ENCODE peak calls at places on chromosome 11, in eight cellular contexts. One of them, this sample, is unnamed.

GRCh38 chr11:2802389-2803185 is 83.0 kb downstream of the CDKN1C start:
- DNase-seq in endothelial cell of umbilical vein: no peak
- DNase-seq in uterus: peak; percentile 12
- DNase-seq in IMR-90: no peak
- DNase-seq in stomach: peak; percentile 22
- DNase-seq in A549: no peak
- DNase-seq in HCT116: no peak
- DNase-seq in Peyer's patch: peak; percentile 6
- DNase-seq in this sample: peak; percentile 49

GRCh38 chr11:119547511-119547910 is 124.5 kb upstream of the THY1 start:
- DNase-seq in endothelial cell of umbilical vein: no peak
- DNase-seq in uterus: no peak
- DNase-seq in IMR-90: no peak
- DNase-seq in stomach: no peak
- DNase-seq in A549: no peak
- DNase-seq in HCT116: no peak
- DNase-seq in Peyer's patch: no peak
- DNase-seq in this sample: no peak

GRCh38 chr11:106271126-106271525 is 193.7 kb downstream of the AASDHPPT start:
- DNase-seq in endothelial cell of umbilical vein: no peak
- DNase-seq in uterus: no peak
- DNase-seq in IMR-90: no peak
- DNase-seq in stomach: no peak
- DNase-seq in A549: no peak
- DNase-seq in HCT116: no peak
- DNase-seq in Peyer's patch: no peak
- DNase-seq in this sample: no peak

GRCh38 chr11:69487391-69487790 is 5.9 kb downstream of the LINC01488 start:
- DNase-seq in endothelial cell of umbilical vein: no peak
- DNase-seq in uterus: no peak
- DNase-seq in IMR-90: no peak
- DNase-seq in stomach: no peak
- DNase-seq in A549: no peak
- DNase-seq in HCT116: no peak
- DNase-seq in Peyer's patch: no peak
- DNase-seq in this sample: no peak

GRCh38 chr11:15650105-15650938 is 535.6 kb downstream of the INSC start:
- DNase-seq in endothelial cell of umbilical vein: peak; percentile 90
- DNase-seq in uterus: peak; percentile 86
- DNase-seq in IMR-90: peak; percentile 87
- DNase-seq in stomach: peak; percentile 93
- DNase-seq in A549: peak; percentile 79
- DNase-seq in HCT116: peak; percentile 70
- DNase-seq in Peyer's patch: peak; percentile 52
- DNase-seq in this sample: peak; percentile 87

GRCh38 chr11:62591448-62592215 is at the start of gene TUT1:
- DNase-seq in endothelial cell of umbilical vein: peak; percentile 99
- DNase-seq in uterus: peak; percentile 97
- DNase-seq in IMR-90: peak; percentile 99
- DNase-seq in stomach: peak; percentile 97
- DNase-seq in A549: peak; percentile 96
- DNase-seq in HCT116: peak; percentile 99
- DNase-seq in Peyer's patch: peak; percentile 96
- DNase-seq in this sample: peak; percentile 100

GRCh38 chr11:117439256-117439655 is 111.6 kb downstream of the CEP164 start:
- DNase-seq in endothelial cell of umbilical vein: no peak
- DNase-seq in uterus: no peak
- DNase-seq in IMR-90: no peak
- DNase-seq in stomach: no peak
- DNase-seq in A549: no peak
- DNase-seq in HCT116: no peak
- DNase-seq in Peyer's patch: no peak
- DNase-seq in this sample: peak; percentile 29

GRCh38 chr11:122108192-122108799 is 7.7 kb downstream of the BLID start:
- DNase-seq in endothelial cell of umbilical vein: peak; percentile 55
- DNase-seq in uterus: peak; percentile 36
- DNase-seq in IMR-90: peak; percentile 70
- DNase-seq in stomach: no peak
- DNase-seq in A549: no peak
- DNase-seq in HCT116: peak; percentile 57
- DNase-seq in Peyer's patch: no peak
- DNase-seq in this sample: peak; percentile 62

GRCh38 chr11:109853156-109853776 is 239.9 kb upstream of the ZC3H12C start:
- DNase-seq in endothelial cell of umbilical vein: peak; percentile 90
- DNase-seq in uterus: no peak
- DNase-seq in IMR-90: peak; percentile 87
- DNase-seq in stomach: no peak
- DNase-seq in A549: no peak
- DNase-seq in HCT116: peak; percentile 79
- DNase-seq in Peyer's patch: no peak
- DNase-seq in this sample: peak; percentile 66

GRCh38 chr11:83241291-83241946 is 44.7 kb downstream of the CCDC90B start:
- DNase-seq in endothelial cell of umbilical vein: peak; percentile 74
- DNase-seq in uterus: peak; percentile 44
- DNase-seq in IMR-90: peak; percentile 77
- DNase-seq in stomach: peak; percentile 74
- DNase-seq in A549: peak; percentile 64
- DNase-seq in HCT116: peak; percentile 69
- DNase-seq in Peyer's patch: no peak
- DNase-seq in this sample: peak; percentile 67

GRCh38 chr11:119964136-119965025 is 173.5 kb downstream of the TRIM29 start:
- DNase-seq in endothelial cell of umbilical vein: no peak
- DNase-seq in uterus: no peak
- DNase-seq in IMR-90: no peak
- DNase-seq in stomach: no peak
- DNase-seq in A549: no peak
- DNase-seq in HCT116: no peak
- DNase-seq in Peyer's patch: no peak
- DNase-seq in this sample: no peak

GRCh38 chr11:95849087-95849825 is 59.0 kb downstream of the CEP57 start:
- DNase-seq in endothelial cell of umbilical vein: peak; percentile 82
- DNase-seq in uterus: peak; percentile 34
- DNase-seq in IMR-90: peak; percentile 82
- DNase-seq in stomach: peak; percentile 41
- DNase-seq in A549: peak; percentile 8
- DNase-seq in HCT116: peak; percentile 32
- DNase-seq in Peyer's patch: no peak
- DNase-seq in this sample: peak; percentile 85

GRCh38 chr11:776459-777287 is 614 bp downstream of the GATD1 start:
- DNase-seq in endothelial cell of umbilical vein: peak; percentile 26
- DNase-seq in uterus: no peak
- DNase-seq in IMR-90: no peak
- DNase-seq in stomach: no peak
- DNase-seq in A549: peak; percentile 47
- DNase-seq in HCT116: no peak
- DNase-seq in Peyer's patch: no peak
- DNase-seq in this sample: peak; percentile 68
- TF ChIP-seq POLR2A in endothelial cell of umbilical vein: no peak
- TF ChIP-seq POLR2A in uterus: no peak
- TF ChIP-seq POLR2A in IMR-90: no peak
- TF ChIP-seq POLR2A in stomach: no peak
- TF ChIP-seq POLR2A in A549: no peak
- TF ChIP-seq POLR2A in HCT116: no peak
- TF ChIP-seq POLR2A in Peyer's patch: no peak
- TF ChIP-seq POLR2A in this sample: no peak

GRCh38 chr11:59206635-59207034 is 6.1 kb downstream of the MPEG1 start:
- DNase-seq in endothelial cell of umbilical vein: peak; percentile 41
- DNase-seq in uterus: no peak
- DNase-seq in IMR-90: peak; percentile 25
- DNase-seq in stomach: peak; percentile 55
- DNase-seq in A549: peak; percentile 48
- DNase-seq in HCT116: peak; percentile 21
- DNase-seq in Peyer's patch: no peak
- DNase-seq in this sample: peak; percentile 45
- TF ChIP-seq CTCF in endothelial cell of umbilical vein: peak; percentile 47
- TF ChIP-seq CTCF in uterus: peak; percentile 26
- TF ChIP-seq CTCF in IMR-90: peak; percentile 55
- TF ChIP-seq CTCF in stomach: peak; percentile 46
- TF ChIP-seq CTCF in A549: peak; percentile 37
- TF ChIP-seq CTCF in HCT116: peak; percentile 58
- TF ChIP-seq CTCF in Peyer's patch: peak; percentile 24
- TF ChIP-seq CTCF in this sample: peak; percentile 65

DNA sequence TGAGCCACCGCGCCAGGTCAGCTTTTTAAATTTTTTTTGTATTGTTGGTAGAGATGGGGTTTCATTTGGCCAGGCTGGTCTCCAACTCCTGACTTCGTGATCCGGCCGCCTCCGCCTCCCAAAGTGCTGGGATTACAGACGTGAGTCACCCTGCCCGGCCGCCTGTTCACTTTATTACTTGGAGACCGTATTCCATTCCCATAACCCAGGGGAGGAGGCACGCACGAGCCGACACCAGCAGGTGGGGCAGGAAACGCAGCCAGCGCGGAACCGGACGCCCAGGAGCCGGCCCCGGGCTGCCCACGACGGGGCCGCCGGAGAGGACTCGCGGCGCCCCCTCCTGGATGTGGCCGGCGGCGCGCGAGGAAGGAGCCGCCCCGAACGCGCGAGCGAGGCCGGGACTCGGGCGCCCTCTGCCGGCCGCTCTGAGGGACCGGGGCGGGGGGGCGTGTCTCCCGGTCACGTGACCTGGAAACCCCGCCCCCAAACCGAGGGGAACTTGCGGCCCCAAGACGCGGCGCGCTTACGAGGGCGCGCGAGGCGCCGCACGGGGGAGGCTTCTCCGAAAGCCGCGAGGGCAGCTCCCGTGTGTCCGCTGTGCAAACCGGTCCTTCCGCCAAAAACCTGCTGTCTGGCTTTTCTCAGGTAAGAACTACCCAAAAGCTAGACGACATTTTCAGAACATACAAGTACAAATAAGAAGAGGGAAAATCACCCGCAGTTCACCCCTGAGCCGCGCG is 11.6 kb upstream of the RNH1 start:
- DNase-seq in endothelial cell of umbilical vein: peak; percentile 97
- DNase-seq in uterus: peak; percentile 94
- DNase-seq in IMR-90: peak; percentile 89
- DNase-seq in stomach: peak; percentile 95
- DNase-seq in A549: peak; percentile 93
- DNase-seq in HCT116: peak; percentile 85
- DNase-seq in Peyer's patch: peak; percentile 77
- DNase-seq in this sample: peak; percentile 94
- TF ChIP-seq POLR2A in endothelial cell of umbilical vein: no peak
- TF ChIP-seq POLR2A in uterus: no peak
- TF ChIP-seq POLR2A in IMR-90: no peak
- TF ChIP-seq POLR2A in stomach: no peak
- TF ChIP-seq POLR2A in A549: peak; percentile 52
- TF ChIP-seq POLR2A in HCT116: no peak
- TF ChIP-seq POLR2A in Peyer's patch: no peak
- TF ChIP-seq POLR2A in this sample: peak; percentile 63

GRCh38 chr11:90639687-90640086 is 416.8 kb upstream of the CHORDC1 start:
- DNase-seq in endothelial cell of umbilical vein: peak; percentile 9
- DNase-seq in uterus: no peak
- DNase-seq in IMR-90: no peak
- DNase-seq in stomach: no peak
- DNase-seq in A549: no peak
- DNase-seq in HCT116: no peak
- DNase-seq in Peyer's patch: no peak
- DNase-seq in this sample: no peak
- TF ChIP-seq CTCF in endothelial cell of umbilical vein: no peak
- TF ChIP-seq CTCF in uterus: no peak
- TF ChIP-seq CTCF in IMR-90: no peak
- TF ChIP-seq CTCF in stomach: no peak
- TF ChIP-seq CTCF in A549: peak; percentile 24
- TF ChIP-seq CTCF in HCT116: no peak
- TF ChIP-seq CTCF in Peyer's patch: no peak
- TF ChIP-seq CTCF in this sample: peak; percentile 7

GRCh38 chr11:74550991-74551753 is 41.2 kb upstream of the POLD3 start:
- DNase-seq in endothelial cell of umbilical vein: peak; percentile 18
- DNase-seq in uterus: no peak
- DNase-seq in IMR-90: no peak
- DNase-seq in stomach: no peak
- DNase-seq in A549: no peak
- DNase-seq in HCT116: no peak
- DNase-seq in Peyer's patch: no peak
- DNase-seq in this sample: no peak
- TF ChIP-seq POLR2A in endothelial cell of umbilical vein: no peak
- TF ChIP-seq POLR2A in uterus: no peak
- TF ChIP-seq POLR2A in IMR-90: no peak
- TF ChIP-seq POLR2A in stomach: no peak
- TF ChIP-seq POLR2A in A549: no peak
- TF ChIP-seq POLR2A in HCT116: no peak
- TF ChIP-seq POLR2A in Peyer's patch: no peak
- TF ChIP-seq POLR2A in this sample: no peak

DNA sequence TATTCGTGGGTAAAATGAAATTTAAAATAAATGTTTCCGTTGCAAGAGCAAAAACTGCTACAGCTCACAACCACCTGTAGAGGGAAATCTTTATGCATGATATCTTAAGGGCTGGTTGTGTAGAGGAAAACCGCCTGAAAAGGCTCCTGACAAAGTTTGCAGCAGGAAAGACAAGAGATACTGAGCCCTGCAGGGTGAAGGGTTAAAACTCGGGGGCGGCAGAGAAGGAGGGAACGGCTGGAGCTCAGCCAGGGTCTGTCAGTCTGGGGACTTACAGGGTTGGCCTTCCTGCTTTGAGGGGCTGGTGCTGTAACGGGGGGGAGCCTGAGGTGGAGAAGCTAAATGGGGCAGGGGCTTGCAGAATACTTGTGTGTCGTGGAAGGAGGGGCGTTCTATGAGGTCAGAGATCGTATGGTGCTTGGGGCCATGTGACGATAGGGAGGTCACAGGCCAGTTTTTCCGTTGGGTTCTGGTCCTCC is 122.9 kb upstream of the HSD17B12 start:
- DNase-seq in endothelial cell of umbilical vein: no peak
- DNase-seq in uterus: no peak
- DNase-seq in IMR-90: no peak
- DNase-seq in stomach: no peak
- DNase-seq in A549: no peak
- DNase-seq in HCT116: no peak
- DNase-seq in Peyer's patch: no peak
- DNase-seq in this sample: no peak
- TF ChIP-seq CTCF in endothelial cell of umbilical vein: no peak
- TF ChIP-seq CTCF in uterus: peak; percentile 28
- TF ChIP-seq CTCF in IMR-90: peak; percentile 30
- TF ChIP-seq CTCF in stomach: peak; percentile 11
- TF ChIP-seq CTCF in A549: no peak
- TF ChIP-seq CTCF in HCT116: peak; percentile 21
- TF ChIP-seq CTCF in Peyer's patch: no peak
- TF ChIP-seq CTCF in this sample: no peak

DNA sequence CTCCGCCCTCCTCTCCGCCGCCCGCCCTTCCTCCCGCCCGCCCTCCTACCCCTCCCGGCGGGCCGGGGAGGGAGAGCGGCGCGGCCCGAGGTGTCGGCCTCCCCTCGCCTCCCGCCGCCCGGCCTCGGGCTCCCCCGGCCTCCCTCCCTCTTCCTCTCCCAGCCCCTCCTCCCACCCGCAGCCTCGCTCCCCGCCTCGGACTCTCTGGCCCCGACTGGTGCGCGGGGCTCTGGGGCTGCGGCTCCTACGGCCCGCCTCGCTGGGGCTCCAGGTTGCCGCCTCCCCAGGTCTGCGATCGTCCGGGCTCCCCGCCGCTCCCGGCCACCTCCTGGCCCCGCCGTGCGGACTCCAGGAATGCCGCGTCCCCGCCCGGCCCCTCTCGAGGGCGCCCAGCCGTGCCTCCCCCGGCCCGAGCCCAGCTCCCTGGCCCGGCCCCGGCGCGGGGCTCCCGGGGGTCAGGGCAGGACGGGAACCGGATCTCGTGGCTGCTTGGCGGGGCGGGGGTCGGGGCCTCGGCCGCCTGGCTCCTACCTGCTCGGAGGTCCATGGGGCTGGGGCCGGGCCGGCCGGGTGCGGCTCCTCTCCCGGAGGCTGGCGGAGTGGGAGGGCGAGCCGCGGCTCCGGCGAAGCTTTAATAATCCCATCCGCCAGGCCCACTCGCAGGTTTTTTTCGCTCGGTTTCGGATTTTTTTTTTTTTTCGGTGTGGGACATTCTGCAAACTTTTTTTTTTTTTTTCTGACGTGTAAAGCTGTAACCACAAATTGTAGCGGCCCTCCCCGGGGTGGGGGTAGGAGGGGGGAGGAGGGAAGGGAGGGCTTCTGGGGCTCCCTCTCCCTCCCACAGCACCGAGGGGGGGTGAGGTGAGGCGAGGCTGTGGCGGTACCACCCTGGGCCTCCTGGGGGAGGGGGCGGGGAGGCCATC is at the start of gene CLCF1:
- DNase-seq in endothelial cell of umbilical vein: no peak
- DNase-seq in uterus: peak; percentile 91
- DNase-seq in IMR-90: peak; percentile 81
- DNase-seq in stomach: peak; percentile 73
- DNase-seq in A549: peak; percentile 86
- DNase-seq in HCT116: no peak
- DNase-seq in Peyer's patch: peak; percentile 87
- DNase-seq in this sample: peak; percentile 91
- TF ChIP-seq POLR2A in endothelial cell of umbilical vein: peak; percentile 72
- TF ChIP-seq POLR2A in uterus: no peak
- TF ChIP-seq POLR2A in IMR-90: peak; percentile 62
- TF ChIP-seq POLR2A in stomach: no peak
- TF ChIP-seq POLR2A in A549: peak; percentile 5
- TF ChIP-seq POLR2A in HCT116: no peak
- TF ChIP-seq POLR2A in Peyer's patch: no peak
- TF ChIP-seq POLR2A in this sample: peak; percentile 33

This sample was measured in NB4.